ENCODE peak calls at places on chromosomes 3 and 15, in five cellular contexts. N, H, B, T and Y are unnamed samples.

GRCh38 chr15:88615303-88616107 is 5.6 kb upstream of the AEN start:
- DNase-seq in H (peak), B (no peak), T (peak), N (no peak), Y (no peak)

GRCh38 chr3:65723011-65723410 is 315.7 kb downstream of the MAGI1 start:
- DNase-seq in T (no peak), B (no peak), N (no peak), H (no peak), Y (no peak)

GRCh38 chr15:56960116-56960515 is 41.7 kb downstream of the TCF12 start:
- DNase-seq in H (no peak), B (no peak), T (no peak), N (no peak), Y (no peak)

GRCh38 chr3:71813073-71813472 is 28.1 kb upstream of the PROK2 start:
- DNase-seq in N (no peak), T (no peak), H (no peak), B (no peak), Y (no peak)

GRCh38 chr3:77815467-77815866 is 775.6 kb downstream of the ROBO2 start:
- DNase-seq in B (no peak), T (peak), N (no peak), H (peak), Y (no peak)

GRCh38 chr15:99511865-99512632 is 53.7 kb upstream of the MEF2A start:
- DNase-seq in H (no peak), T (no peak), N (no peak), B (no peak), Y (no peak)

GRCh38 chr3:16455001-16455400 is 58.5 kb downstream of the RFTN1 start:
- DNase-seq in T (no peak), H (no peak), B (no peak), N (no peak), Y (no peak)

GRCh38 chr15:36254446-36254845 is 325.0 kb upstream of the CDIN1 start:
- DNase-seq in N (no peak), B (no peak), H (no peak), T (no peak), Y (no peak)

GRCh38 chr3:197926418-197926817 is 23.6 kb upstream of the RPL35A start:
- DNase-seq in T (peak), B (no peak), H (peak), N (no peak), Y (no peak)

GRCh38 chr15:40367038-40367672 is 9.1 kb downstream of the DISP2 start:
- DNase-seq in H (no peak), N (no peak), B (no peak), T (no peak), Y (no peak)

GRCh38 chr15:40369474-40369869 is 11.5 kb downstream of the DISP2 start:
- DNase-seq in H (no peak), T (no peak), B (no peak), N (no peak), Y (no peak)

GRCh38 chr15:40369971-40370370 is 12.0 kb downstream of the DISP2 start:
- DNase-seq in N (no peak), B (no peak), H (no peak), T (no peak), Y (no peak)

GRCh38 chr15:40367673-40368611 is 9.9 kb downstream of the DISP2 start:
- DNase-seq in T (peak), B (peak), N (peak), H (peak), Y (peak)

DNA sequence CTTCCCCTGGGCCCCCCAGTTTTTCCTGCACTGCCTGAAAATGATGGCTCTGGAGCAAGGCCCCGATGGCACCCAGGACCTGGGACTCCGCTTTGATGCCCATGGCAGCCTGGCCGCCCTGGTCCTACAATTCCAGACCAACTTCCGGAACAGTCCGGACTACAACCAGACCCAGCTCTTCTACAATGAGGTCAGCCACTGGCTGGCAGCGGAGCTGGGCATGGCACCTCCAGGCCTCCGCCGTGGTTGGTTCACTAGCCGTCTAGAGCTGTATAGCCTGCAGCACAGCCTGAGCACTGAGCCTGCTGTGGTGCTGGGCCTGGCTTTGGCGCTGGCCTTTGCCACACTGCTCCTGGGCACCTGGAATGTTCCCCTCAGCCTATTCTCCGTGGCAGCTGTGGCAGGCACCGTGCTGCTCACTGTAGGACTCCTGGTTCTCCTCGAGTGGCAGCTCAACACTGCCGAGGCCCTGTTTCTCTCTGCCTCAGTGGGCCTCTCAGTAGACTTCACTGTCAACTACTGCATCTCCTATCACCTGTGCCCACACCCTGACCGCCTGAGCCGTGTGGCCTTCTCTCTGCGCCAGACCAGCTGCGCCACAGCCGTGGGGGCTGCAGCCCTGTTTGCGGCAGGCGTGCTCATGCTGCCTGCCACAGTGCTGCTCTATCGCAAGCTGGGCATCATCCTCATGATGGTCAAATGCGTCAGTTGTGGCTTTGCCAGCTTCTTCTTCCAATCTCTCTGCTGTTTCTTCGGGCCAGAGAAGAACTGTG is 10.9 kb downstream of the DISP2 start:
- DNase-seq in T (no peak), H (no peak), B (no peak), N (no peak), Y (no peak)
- H2AFZ ChIP-seq in T (no peak), H (no peak), B (peak), N (peak), Y (no peak)

GRCh38 chr3:36895488-36896409 is 49.1 kb downstream of the TRANK1 start:
- DNase-seq in N (no peak), T (no peak), B (no peak), H (no peak), Y (no peak)

GRCh38 chr3:36892457-36893136 is 52.3 kb downstream of the TRANK1 start:
- DNase-seq in H (no peak), T (peak), B (no peak), N (no peak), Y (no peak)

GRCh38 chr3:36891651-36892268 is 53.1 kb downstream of the TRANK1 start:
- DNase-seq in N (no peak), B (no peak), T (peak), H (no peak), Y (no peak)

GRCh38 chr3:36893137-36893557 is 51.7 kb downstream of the TRANK1 start:
- DNase-seq in T (peak), B (peak), H (no peak), N (no peak), Y (peak)

DNA sequence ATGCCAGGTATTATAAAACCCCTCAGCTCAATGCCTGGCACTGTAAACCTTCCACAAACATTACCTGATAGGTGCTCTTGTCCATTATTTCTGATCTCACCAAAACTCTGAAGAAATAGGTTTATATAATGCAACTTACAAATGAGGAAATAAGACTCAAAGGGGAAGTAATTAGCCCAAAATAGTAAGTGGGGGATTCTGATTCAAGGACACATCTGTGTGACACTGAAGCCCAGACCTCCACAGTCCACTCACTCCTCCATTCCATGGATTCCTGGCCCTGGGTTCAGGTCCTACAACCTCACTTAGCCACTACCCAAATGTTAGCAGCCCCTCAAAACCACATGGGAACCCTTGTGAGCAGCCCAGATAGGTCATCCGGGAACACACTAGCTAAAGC is 49.9 kb downstream of the TRANK1 start:
- DNase-seq in N (no peak), T (no peak), B (no peak), H (no peak), Y (no peak)
- H3K14ac ChIP-seq in N (no peak), T (no peak), B (no peak), H (no peak), Y (no peak)

GRCh38 chr15:33084661-33085060 is 109.9 kb downstream of the FMN1 start:
- DNase-seq in H (no peak), T (no peak), B (no peak), N (no peak), Y (no peak)
- H2BK15ac ChIP-seq in H (no peak), T (no peak), B (peak), N (no peak), Y (no peak)

GRCh38 chr3:133037440-133037839 is 751 bp upstream of the TMEM108 start:
- DNase-seq in H (no peak), B (no peak), T (no peak), N (no peak), Y (no peak)

GRCh38 chr3:133041524-133041829 is 3.3 kb downstream of the TMEM108 start:
- DNase-seq in N (no peak), T (no peak), B (no peak), H (no peak), Y (no peak)

GRCh38 chr3:133038731-133039398 is 674 bp downstream of the TMEM108 start:
- DNase-seq in N (peak), B (no peak), T (peak), H (peak), Y (no peak)

GRCh38 chr3:133040696-133041523 is 2.7 kb downstream of the TMEM108 start:
- DNase-seq in T (peak), B (peak), N (peak), H (peak), Y (peak)

DNA sequence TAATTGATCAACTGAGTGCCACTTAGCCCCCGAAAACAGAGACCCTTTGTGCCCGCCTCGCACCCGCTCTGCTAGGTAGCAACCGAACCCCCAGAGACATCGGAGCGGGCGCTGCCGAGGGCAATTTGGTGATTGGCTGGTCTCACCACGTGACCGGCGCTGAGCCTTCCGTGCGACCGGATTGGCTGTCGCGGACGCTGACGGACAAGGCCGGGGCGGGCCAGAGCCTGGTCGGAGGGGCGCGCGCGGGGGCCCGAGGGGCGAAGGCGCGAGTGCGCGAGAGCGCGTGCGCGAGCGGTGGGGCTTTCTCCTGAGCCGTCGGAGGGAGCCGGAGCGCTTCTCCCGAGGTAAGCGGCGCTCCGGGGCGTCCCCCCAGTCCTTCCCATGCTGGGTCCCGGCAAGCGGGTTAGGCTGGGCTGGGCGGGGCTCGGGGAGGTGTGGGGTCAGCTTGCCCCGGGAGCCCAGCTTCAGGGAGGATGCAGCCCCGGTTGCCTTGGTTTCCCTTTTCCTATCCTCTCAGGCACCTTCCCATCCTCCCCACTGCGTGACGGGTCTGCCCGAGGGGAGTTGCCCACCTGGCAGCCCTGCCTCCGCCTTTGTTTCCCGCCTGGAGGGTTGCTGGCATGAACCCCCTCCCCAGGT is at the start of gene TMEM108:
- DNase-seq in T (peak), B (peak), N (peak), H (peak), Y (peak)
- H2AFZ ChIP-seq in T (peak), B (peak), N (peak), H (no peak), Y (peak)

DNA sequence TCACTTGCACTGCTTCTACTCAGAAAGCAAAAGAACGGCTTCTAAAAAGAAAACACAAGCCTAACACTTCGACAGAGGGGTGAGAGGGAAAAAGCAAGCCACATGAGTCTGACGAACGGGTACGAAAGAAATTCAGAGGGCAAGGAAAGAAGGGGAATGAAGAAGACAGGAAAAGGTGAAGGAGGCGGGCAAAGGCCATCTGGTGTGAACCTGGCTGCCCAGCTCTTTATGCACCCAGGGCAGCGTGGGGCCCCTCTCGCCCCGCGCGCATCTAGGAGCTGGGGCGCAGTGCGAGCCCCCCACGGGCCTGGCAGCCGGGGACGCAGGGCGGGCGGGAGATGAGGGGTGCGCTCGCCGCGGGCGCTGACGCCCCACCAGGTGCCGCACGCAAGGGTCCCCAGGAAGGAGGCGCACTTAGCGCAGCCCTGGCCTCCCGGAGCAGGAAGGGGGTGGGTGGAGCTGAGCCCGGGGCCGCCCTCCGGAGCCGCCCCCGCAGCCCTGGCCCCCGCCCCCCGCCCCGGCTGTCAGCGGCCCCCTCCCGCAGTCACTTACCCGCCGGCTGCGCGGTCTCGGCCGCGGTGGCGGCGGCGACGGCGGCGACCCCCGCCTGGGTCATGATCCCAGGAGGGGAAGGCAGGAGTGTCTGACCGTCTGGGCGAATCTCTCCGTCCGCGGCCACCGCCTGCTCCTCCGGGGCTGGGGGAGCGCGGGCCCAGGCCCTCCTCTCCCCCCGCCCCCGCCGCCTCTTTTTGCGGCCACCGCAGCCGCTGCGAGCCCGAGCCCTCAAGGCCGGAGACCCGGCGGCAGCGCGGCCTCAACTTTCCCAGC is at the start of gene USF3:
- DNase-seq in B (peak), T (peak), H (peak), N (no peak), Y (peak)
- H3K14ac ChIP-seq in B (peak), T (no peak), H (no peak), N (no peak), Y (peak)

GRCh38 chr3:145812396-145812795 is 348.6 kb downstream of the PLOD2 start:
- DNase-seq in B (no peak), N (no peak), T (no peak), H (no peak), Y (no peak)

GRCh38 chr3:145820175-145820574 is 340.8 kb downstream of the PLOD2 start:
- DNase-seq in N (no peak), H (no peak), B (no peak), T (no peak), Y (no peak)

GRCh38 chr3:145815707-145816413 is 345.1 kb downstream of the PLOD2 start:
- DNase-seq in N (no peak), B (no peak), H (peak), T (no peak), Y (no peak)

DNA sequence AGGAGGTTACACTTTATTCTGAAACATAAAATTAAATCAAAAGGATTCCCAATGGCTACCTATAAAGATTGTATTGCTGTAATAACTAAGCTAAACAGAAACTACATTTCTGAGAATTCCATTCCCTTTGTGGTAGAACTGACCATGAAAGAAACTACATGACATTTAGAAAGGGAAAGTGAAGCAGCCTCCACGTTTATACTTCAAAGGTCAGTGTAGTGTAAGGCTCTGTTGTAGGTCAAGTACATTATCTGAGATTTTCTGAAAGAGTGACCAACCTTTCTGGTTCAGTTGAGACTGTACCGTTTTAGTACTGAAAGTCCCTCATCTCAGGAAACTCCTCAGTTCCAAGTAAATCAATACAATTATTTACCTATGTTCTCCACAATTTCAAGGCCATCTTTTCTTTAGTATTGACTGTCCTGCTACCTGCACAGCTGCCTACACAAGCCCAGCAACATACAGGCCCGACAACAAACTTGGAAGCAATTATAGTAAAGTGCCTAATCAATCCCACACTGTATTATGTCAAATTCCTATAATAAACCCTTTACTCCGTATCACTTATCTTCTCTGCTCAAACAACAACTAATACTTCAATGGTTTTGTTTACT is 343.0 kb downstream of the PLOD2 start:
- DNase-seq in H (no peak), B (no peak), T (no peak), N (no peak), Y (no peak)
- H2BK15ac ChIP-seq in H (no peak), B (no peak), T (no peak), N (no peak), Y (no peak)

GRCh38 chr3:190585771-190586630 is 72.1 kb downstream of the IL1RAP start:
- DNase-seq in B (peak), H (peak), N (peak), T (no peak), Y (peak)
- H2AFZ ChIP-seq in B (peak), H (no peak), N (peak), T (no peak), Y (no peak)

GRCh38 chr15:76967067-76967466 is 27.9 kb upstream of the PSTPIP1 start:
- DNase-seq in N (no peak), H (no peak), T (no peak), B (no peak), Y (no peak)

GRCh38 chr15:76964157-76964556 is 30.8 kb upstream of the PSTPIP1 start:
- DNase-seq in H (no peak), N (no peak), B (peak), T (no peak), Y (peak)

GRCh38 chr15:76961277-76962010 is 29.9 kb downstream of the RCN2 start:
- DNase-seq in N (no peak), B (no peak), T (no peak), H (no peak), Y (no peak)

GRCh38 chr15:76962337-76963013 is 30.9 kb downstream of the RCN2 start:
- DNase-seq in H (no peak), N (no peak), T (no peak), B (no peak), Y (no peak)

GRCh38 chr15:76963596-76963995 is 31.3 kb upstream of the PSTPIP1 start:
- DNase-seq in N (no peak), B (no peak), H (peak), T (no peak), Y (no peak)
- H3K14ac ChIP-seq in N (no peak), B (no peak), H (no peak), T (no peak), Y (no peak)

DNA sequence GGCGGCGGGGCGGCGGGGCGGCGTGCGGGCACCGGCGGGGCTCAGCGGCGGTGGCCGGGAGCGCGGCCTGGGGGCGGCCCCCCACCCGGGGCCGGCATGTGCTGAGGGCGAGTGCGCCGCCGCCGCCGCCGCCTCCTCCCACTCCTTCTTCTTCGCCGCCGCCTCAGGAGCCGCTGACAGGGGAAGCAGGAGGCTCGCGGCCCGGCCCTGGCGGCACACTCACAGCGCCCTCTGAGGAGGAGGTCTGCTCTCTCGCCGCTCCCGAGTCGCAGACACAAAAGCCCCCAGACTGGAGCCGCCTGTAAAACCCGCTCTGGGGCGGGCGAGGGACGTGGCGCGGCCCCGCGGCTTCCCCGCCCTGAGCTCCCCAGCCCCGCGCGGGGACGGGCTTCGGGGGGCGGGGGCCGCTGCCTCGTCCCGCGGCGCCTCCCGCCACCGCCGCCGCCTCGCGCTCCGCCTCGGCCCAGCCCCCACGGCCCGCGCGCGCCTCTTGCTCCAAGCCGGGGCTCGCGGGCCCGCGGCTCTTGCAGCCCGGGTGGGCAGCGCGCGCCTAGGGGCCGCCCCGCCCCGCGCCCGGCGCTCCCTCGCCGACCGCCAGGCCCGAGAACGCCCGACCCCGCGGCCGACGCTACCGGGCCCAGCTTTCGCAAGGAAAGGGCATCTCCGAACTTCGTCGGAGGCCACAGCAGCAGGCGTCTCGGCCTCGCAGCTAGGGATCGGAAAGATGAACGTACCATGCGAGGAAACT is at the start of gene PYGO1:
- DNase-seq in N (peak), H (peak), T (peak), B (peak), Y (peak)
- H2BK15ac ChIP-seq in N (peak), H (no peak), T (peak), B (no peak), Y (peak)